ENCODE peak calls at places on chromosomes 16 and 17, in seven cellular contexts. Q is HepG2, L is breast epithelium, O is transverse colon, T is spleen, N is sigmoid colon, S is GM23338. W is an unnamed sample.

GRCh38 chr17:59668816-59669215 is 38.4 kb downstream of the PTRH2 start:
- DNase-seq in Q (no peak), L (no peak), T (no peak), O (no peak), S (no peak), N (no peak), W (no peak)

GRCh38 chr16:67923414-67924127 is 8.1 kb downstream of the CTRL start:
- DNase-seq in S (no peak), O (no peak), T (no peak), N (no peak), Q (no peak), L (peak; percentile 73), W (no peak)

GRCh38 chr16:76985362-76985761 is 205.6 kb upstream of the MON1B start:
- DNase-seq in Q (no peak), O (no peak), N (no peak), T (no peak), S (no peak), L (no peak), W (no peak)

GRCh38 chr17:59353106-59353854 is 21.8 kb downstream of the YPEL2 start:
- DNase-seq in T (no peak), O (no peak), S (no peak), N (no peak), Q (no peak), L (no peak), W (no peak)

GRCh38 chr16:68429081-68429740 is 19.1 kb downstream of the SMPD3 start:
- DNase-seq in S (no peak), T (no peak), N (no peak), L (no peak), O (no peak), Q (no peak), W (no peak)

GRCh38 chr17:76560036-76560876 is 20.4 kb downstream of the PRCD start:
- DNase-seq in T (no peak), Q (no peak), O (no peak), S (no peak), N (no peak), L (no peak), W (no peak)

GRCh38 chr17:44911133-44912001 is 3.9 kb downstream of the GFAP start:
- DNase-seq in S (peak; percentile 93), T (peak; percentile 80), L (no peak), N (peak; percentile 84), Q (peak; percentile 74), O (peak; percentile 72), W (no peak)

GRCh38 chr17:40791808-40792436 is 7.8 kb downstream of the KRT28 start:
- DNase-seq in N (no peak), O (no peak), Q (peak; percentile 45), S (peak; percentile 60), T (no peak), L (no peak), W (no peak)

GRCh38 chr17:41547378-41547841 is 19.3 kb upstream of the KRT19 start:
- DNase-seq in L (peak; percentile 55), O (no peak), Q (no peak), T (no peak), S (no peak), N (no peak), W (no peak)

GRCh38 chr17:57998234-57998746 is 8.8 kb downstream of the SRSF1 start:
- DNase-seq in O (no peak), L (no peak), T (no peak), Q (no peak), S (no peak), N (no peak), W (no peak)

GRCh38 chr17:48754500-48755261 is 26.1 kb upstream of the HOXB13 start:
- DNase-seq in O (no peak), N (no peak), S (peak; percentile 83), T (no peak), Q (no peak), L (no peak), W (no peak)

GRCh38 chr16:69131167-69131748 is 1.1 kb downstream of the CHTF8 start:
- DNase-seq in O (no peak), Q (no peak), S (peak; percentile 82), N (no peak), L (no peak), T (peak; percentile 65), W (no peak)

GRCh38 chr16:68376590-68376989 is 65.8 kb downstream of the PRMT7 start:
- DNase-seq in O (no peak), L (no peak), N (no peak), S (no peak), T (no peak), Q (no peak), W (no peak)

GRCh38 chr17:37494401-37494831 is 4.7 kb downstream of the DUSP14 start:
- DNase-seq in O (no peak), T (no peak), L (no peak), Q (peak; percentile 51), N (no peak), S (no peak), W (no peak)

GRCh38 chr16:86626284-86626683 is 47.9 kb downstream of the FOXL1 start:
- DNase-seq in L (no peak), S (no peak), N (peak; percentile 52), Q (no peak), O (no peak), T (no peak), W (no peak)

GRCh38 chr17:13671771-13672170 is 70.0 kb upstream of the HS3ST3A1 start:
- DNase-seq in T (no peak), Q (no peak), O (no peak), S (peak; percentile 17), N (no peak), L (no peak), W (no peak)

GRCh38 chr17:39621523-39622379 is 5.0 kb upstream of the PPP1R1B start:
- DNase-seq in Q (peak; percentile 80), S (peak; percentile 84), L (peak; percentile 93), T (peak; percentile 97), N (peak; percentile 93), O (peak; percentile 90), W (peak; percentile 84)
- TF ChIP-seq POLR2AphosphoS5 in Q (no peak), S (no peak), L (peak; percentile 68), T (peak; percentile 64), N (no peak), O (no peak), W (no peak)

DNA sequence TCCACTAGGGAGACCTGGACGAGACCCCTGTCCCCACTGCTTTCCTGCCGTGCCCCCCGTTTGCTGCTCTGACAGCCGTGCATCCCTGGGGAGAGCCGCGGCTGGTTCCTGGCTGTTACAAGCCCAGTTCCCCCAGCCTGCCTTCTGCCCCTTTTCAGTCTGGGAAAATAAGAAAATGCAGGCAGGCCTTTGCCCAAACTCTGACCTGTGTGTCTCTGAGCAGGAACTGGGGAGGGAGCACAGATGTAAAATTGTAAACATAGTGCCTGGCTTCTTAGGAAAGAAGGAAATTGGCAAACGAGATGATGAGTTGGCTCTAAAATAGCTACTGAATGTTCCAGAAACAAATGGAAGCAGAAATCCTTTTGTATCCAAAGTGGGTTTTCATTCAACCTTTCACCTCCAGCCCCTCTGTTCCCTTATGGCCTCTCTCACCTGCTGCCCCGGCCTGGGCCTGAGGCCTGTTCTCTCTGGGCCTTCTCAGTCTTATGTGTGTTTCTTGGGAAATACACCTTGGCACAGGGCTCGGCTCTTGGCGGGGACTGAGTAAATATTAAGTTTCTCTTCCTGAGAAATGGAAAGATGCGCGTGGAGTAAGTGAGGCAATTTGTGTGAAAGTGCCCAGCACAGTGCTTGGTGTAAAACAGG is 67.1 kb downstream of the OR1D5 start:
- DNase-seq in Q (no peak), L (no peak), N (peak; percentile 64), O (no peak), T (peak; percentile 38), S (no peak), W (no peak)
- TF ChIP-seq POLR2AphosphoS5 in Q (no peak), L (no peak), N (no peak), O (no peak), T (no peak), S (no peak), W (no peak)

GRCh38 chr16:29743827-29744531 is 1.8 kb downstream of the C16orf54 start:
- DNase-seq in N (no peak), O (peak; percentile 28), Q (no peak), S (peak; percentile 35), T (peak; percentile 83), L (no peak), W (no peak)

GRCh38 chr16:29745853-29746345 is at the start of gene C16orf54:
- DNase-seq in O (peak; percentile 87), Q (no peak), L (no peak), S (peak; percentile 50), T (peak; percentile 99), N (peak; percentile 76), W (peak; percentile 61)

GRCh38 chr16:29743475-29743826 is 2.3 kb downstream of the C16orf54 start:
- DNase-seq in Q (no peak), L (no peak), O (no peak), T (peak; percentile 78), N (no peak), S (no peak), W (no peak)

GRCh38 chr16:29744541-29745101 is 1.2 kb downstream of the C16orf54 start:
- DNase-seq in T (peak; percentile 86), S (peak; percentile 33), N (no peak), L (no peak), Q (no peak), O (no peak), W (no peak)

DNA sequence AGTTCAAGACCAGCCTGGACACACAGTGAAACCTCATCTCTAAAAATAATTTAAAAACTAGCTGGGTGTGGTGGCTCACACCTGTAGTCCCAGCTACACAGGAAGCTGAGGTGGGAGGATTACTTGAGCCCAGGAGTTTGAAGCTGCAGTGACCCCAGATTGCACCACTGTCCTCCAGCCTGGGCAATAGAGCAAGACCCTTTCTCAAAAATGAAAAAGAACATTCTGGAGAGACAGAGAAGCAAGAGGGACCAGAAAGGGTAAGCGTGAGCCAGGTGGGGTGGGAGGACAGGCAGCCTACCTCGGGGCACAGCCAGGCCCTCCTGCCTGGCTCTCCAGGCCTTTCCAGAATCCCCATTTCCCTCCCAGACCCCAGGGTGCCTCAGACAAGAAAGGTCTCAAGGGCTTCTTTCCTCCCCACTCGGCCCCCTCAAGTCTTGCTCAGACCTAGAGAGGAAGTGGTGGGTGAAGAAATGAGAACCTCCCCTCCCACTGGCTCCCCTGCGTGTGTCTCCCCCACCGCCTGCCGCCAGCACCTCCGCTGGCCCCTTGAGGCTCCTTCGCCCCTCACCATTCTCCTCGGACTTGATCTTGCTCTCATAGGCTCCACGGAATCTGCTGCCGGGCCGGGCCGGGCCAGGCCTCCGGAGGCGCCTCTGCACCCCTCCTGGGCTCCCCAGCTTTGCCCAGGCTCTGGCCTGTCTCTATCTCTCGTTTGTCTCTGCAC is 501 bp downstream of the C16orf54 start:
- DNase-seq in Q (no peak), O (peak; percentile 31), S (peak; percentile 35), L (no peak), T (peak; percentile 91), N (no peak), W (peak; percentile 67)
- TF ChIP-seq POLR2AphosphoS5 in Q (no peak), O (no peak), S (no peak), L (no peak), T (no peak), N (no peak), W (no peak)

GRCh38 chr17:880871-881269 is 98.7 kb downstream of the NXN start:
- DNase-seq in O (no peak), S (no peak), L (no peak), N (no peak), T (no peak), Q (no peak), W (no peak)

GRCh38 chr17:885971-886571 is 93.5 kb downstream of the NXN start:
- DNase-seq in T (no peak), Q (no peak), S (no peak), N (peak; percentile 97), O (peak; percentile 52), L (no peak), W (no peak)

GRCh38 chr17:880074-880870 is 98.1 kb downstream of the MRM3 start:
- DNase-seq in O (no peak), Q (no peak), L (no peak), S (no peak), T (no peak), N (no peak), W (no peak)

GRCh38 chr17:883586-883962 is 96.0 kb downstream of the NXN start:
- DNase-seq in S (no peak), O (no peak), L (no peak), N (no peak), Q (peak; percentile 51), T (no peak), W (no peak)

GRCh38 chr17:882827-883585 is 96.6 kb downstream of the NXN start:
- DNase-seq in T (no peak), S (peak; percentile 53), O (peak; percentile 34), N (peak; percentile 93), Q (peak; percentile 83), L (no peak), W (no peak)
- TF ChIP-seq POLR2AphosphoS5 in T (no peak), S (no peak), O (no peak), N (peak; percentile 63), Q (no peak), L (no peak), W (no peak)